ENCODE peak calls at places on chromosomes 7 and 10, in six cellular contexts. F is hepatocyte, S is epithelial cell of esophagus, U is transverse colon, V is cardiac fibroblast, O is foreskin fibroblast. N is an unnamed sample.
A peak's percentile ranks its signal among the peaks of the same experiment; 100 is the strongest.

GRCh38 chr7:149772821-149773425 is 465 bp downstream of the ZNF467 start:
- DNase-seq in S (peak; percentile 8), F (peak; percentile 61), O (no peak), V (no peak), U (peak; percentile 21), N (no peak)

GRCh38 chr7:114021135-114021534 is 102.3 kb upstream of the PPP1R3A start:
- DNase-seq in V (no peak), O (peak; percentile 2), F (no peak), S (peak; percentile 1), U (no peak), N (no peak)

GRCh38 chr10:69222157-69223027 is 2.3 kb downstream of the HKDC1 start:
- DNase-seq in S (peak; percentile 94), F (peak; percentile 87), O (peak; percentile 49), V (peak; percentile 82), U (peak; percentile 92), N (peak; percentile 57)

GRCh38 chr10:5574642-5575131 is 49.9 kb downstream of the CALML3 start:
- DNase-seq in S (no peak), F (peak; percentile 63), O (no peak), V (no peak), U (peak; percentile 66), N (no peak)

GRCh38 chr10:35042783-35043182 is 47.4 kb downstream of the CUL2 start:
- DNase-seq in O (no peak), U (no peak), F (peak; percentile 11), V (no peak), S (peak; percentile 43), N (no peak)

GRCh38 chr7:157710396-157710795 is 373.6 kb downstream of the DNAJB6 start:
- DNase-seq in S (no peak), V (no peak), U (no peak), O (no peak), F (no peak), N (no peak)

GRCh38 chr7:57305192-57305748 is 144.7 kb upstream of the ZNF716 start:
- DNase-seq in V (no peak), S (no peak), U (no peak), O (no peak), F (no peak), N (peak; percentile 22)

GRCh38 chr10:30510184-30510931 is 76.4 kb downstream of the MAP3K8 start:
- DNase-seq in S (peak; percentile 61), V (peak; percentile 77), O (no peak), F (peak; percentile 33), U (peak; percentile 22), N (no peak)

GRCh38 chr7:2231992-2232765 is 566 bp downstream of the MAD1L1 start:
- DNase-seq in S (no peak), U (no peak), V (no peak), O (no peak), F (peak; percentile 37), N (peak; percentile 93)

GRCh38 chr10:106424076-106424475 is 740.4 kb downstream of the SORCS1 start:
- DNase-seq in V (peak; percentile 99), S (peak; percentile 96), O (peak; percentile 90), F (no peak), U (no peak), N (no peak)

GRCh38 chr7:105808703-105809590 is 67.5 kb downstream of the ATXN7L1 start:
- DNase-seq in S (peak; percentile 89), O (peak; percentile 84), V (peak; percentile 81), U (peak; percentile 71), F (no peak), N (no peak)

GRCh38 chr10:122273966-122274545 is 3.0 kb downstream of the BTBD16 start:
- DNase-seq in U (no peak), F (no peak), S (no peak), V (no peak), O (no peak), N (no peak)

GRCh38 chr10:13724484-13724883 is 137.7 kb downstream of the PRPF18 start:
- DNase-seq in S (no peak), U (no peak), F (no peak), O (peak; percentile 91), V (no peak), N (no peak)

GRCh38 chr10:58291538-58292174 is 22.7 kb downstream of the CISD1 start:
- DNase-seq in V (peak; percentile 76), S (peak; percentile 69), U (no peak), O (peak; percentile 34), F (peak; percentile 72), N (peak; percentile 56)

GRCh38 chr10:99537381-99538286 is 4.9 kb downstream of the NKX2-3 start:
- DNase-seq in V (no peak), U (peak; percentile 26), F (no peak), O (no peak), S (no peak), N (peak; percentile 52)

GRCh38 chr10:11762706-11763500 is 20.7 kb downstream of the ECHDC3 start:
- DNase-seq in V (no peak), O (no peak), S (no peak), U (no peak), F (no peak), N (no peak)

GRCh38 chr10:77974396-77975074 is 48.0 kb upstream of the DLG5 start:
- DNase-seq in O (peak; percentile 18), V (peak; percentile 68), F (peak; percentile 74), U (peak; percentile 20), S (peak; percentile 75), N (peak; percentile 33)

GRCh38 chr10:72008096-72008933 is 44.1 kb downstream of the CHST3 start:
- DNase-seq in U (no peak), V (no peak), O (no peak), S (peak; percentile 73), F (no peak), N (peak; percentile 51)

GRCh38 chr10:3115685-3116084 is 48.3 kb downstream of the PFKP start:
- DNase-seq in S (no peak), U (no peak), V (no peak), F (no peak), O (no peak), N (no peak)

GRCh38 chr10:91799580-91799975 is 1.4 kb downstream of the TNKS2 start:
- DNase-seq in O (no peak), F (peak; percentile 30), S (peak; percentile 77), U (no peak), V (peak; percentile 47), N (no peak)

GRCh38 chr7:140316165-140316661 is 82.1 kb downstream of the SLC37A3 start:
- DNase-seq in O (peak; percentile 65), V (peak; percentile 75), U (peak; percentile 69), S (peak; percentile 98), F (peak; percentile 51), N (no peak)

GRCh38 chr10:122567056-122567660 is 6.6 kb downstream of the DMBT1 start:
- DNase-seq in U (peak; percentile 30), F (no peak), V (peak; percentile 57), O (no peak), S (peak; percentile 32), N (peak; percentile 16)

DNA sequence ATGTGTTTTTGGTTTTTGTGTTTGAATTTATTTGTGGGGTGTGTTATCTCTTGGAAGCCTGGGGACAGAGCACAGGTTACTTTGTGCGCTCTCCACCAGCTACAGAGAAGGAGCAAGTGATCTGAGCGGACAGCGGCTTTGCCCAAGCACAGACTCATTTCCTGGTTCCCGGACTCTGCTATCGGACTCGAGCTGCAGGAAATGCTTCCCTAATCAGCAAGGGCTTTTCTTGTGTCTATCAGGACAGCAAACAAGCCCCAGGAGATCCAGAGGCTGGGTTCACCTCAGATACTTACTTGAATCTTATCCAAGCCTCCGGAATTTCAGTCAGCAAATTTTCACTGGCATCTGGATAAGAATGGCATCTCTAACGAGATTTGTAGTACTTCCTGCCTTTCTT is 27.8 kb downstream of the MRC1 start:
- DNase-seq in S (peak; percentile 44), V (peak; percentile 56), U (peak; percentile 60), F (peak; percentile 71), O (peak; percentile 60), N (no peak)
- H3K4me3 ChIP-seq in S (peak overlapping the region; percentile 12), V (peak overlapping the region; percentile 35), U (peak overlapping the region; percentile 10), F (no peak overlapping the region), O (peak overlapping the region; percentile 37), N (peak overlapping the region; percentile 33)

DNA sequence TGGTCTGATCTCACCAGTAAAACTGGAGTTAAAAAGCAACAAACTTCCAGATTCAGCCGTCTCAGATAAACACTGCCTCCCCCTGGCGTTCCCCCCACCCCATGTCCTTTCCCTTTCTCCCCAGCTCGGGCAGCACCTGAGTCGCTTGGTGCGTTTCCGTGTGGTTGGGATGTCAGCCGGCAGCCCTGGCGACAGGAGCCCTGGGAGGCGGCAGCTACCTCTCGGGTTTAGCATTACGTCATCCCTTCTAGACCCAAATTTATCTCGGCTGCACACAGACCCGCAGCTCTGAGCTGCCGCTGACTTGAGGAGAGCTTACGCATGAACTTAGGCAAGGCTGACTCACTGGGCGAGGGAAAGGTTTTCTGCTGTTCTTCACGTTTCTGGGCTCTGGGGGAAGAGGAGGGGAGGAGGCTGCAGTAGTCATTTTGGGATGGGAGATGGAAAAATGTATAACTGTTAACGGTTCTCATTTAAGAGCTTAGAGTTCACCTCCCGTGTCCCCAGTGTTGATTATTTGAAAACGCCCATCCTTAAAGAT is 14.4 kb downstream of the MXI1 start:
- DNase-seq in V (peak; percentile 96), F (peak; percentile 89), O (peak; percentile 95), S (peak; percentile 92), U (peak; percentile 72), N (peak; percentile 27)
- H3K4me3 ChIP-seq in V (peak overlapping the region; percentile 56), F (peak overlapping the region; percentile 8), O (peak overlapping the region; percentile 42), S (peak overlapping the region; percentile 12), U (no peak overlapping the region), N (peak overlapping the region; percentile 29)

GRCh38 chr7:14521183-14521582 is 381.4 kb downstream of the DGKB start:
- DNase-seq in O (no peak), V (no peak), U (no peak), S (no peak), F (no peak), N (no peak)
- H3K4me3 ChIP-seq in O (no peak overlapping the region), V (no peak overlapping the region), U (no peak overlapping the region), S (no peak overlapping the region), F (no peak overlapping the region), N (no peak overlapping the region)

GRCh38 chr10:102745157-102745556 is 1.4 kb downstream of the WBP1L start:
- DNase-seq in U (no peak), O (no peak), S (no peak), V (no peak), F (no peak), N (no peak)
- H3K4me3 ChIP-seq in U (peak overlapping the region; percentile 78), O (peak overlapping the region; percentile 69), S (peak overlapping the region; percentile 99), V (peak overlapping the region; percentile 98), F (peak overlapping the region; percentile 63), N (peak overlapping the region; percentile 85)

N was measured in SK-N-SH.